ENCODE peak calls at places on chromosome 3, in ten cellular contexts. L is cardiac fibroblast, C is endothelial cell of umbilical vein, N is T1000, T is sciatic nerve, P is Kasumi-1, W is psoas muscle, G is activated gamma-delta T cell treated with Interleukin-2 at 50 U/mL for 16 hours, X is NCI-H1105 treated with DMSO at 0.1 percent for 48 hours, A is NCI-H226. Y is an unnamed sample.
A peak's percentile ranks its signal among the peaks of the same experiment; 100 is the strongest.

GRCh38 chr3:74862501-74862900 is 248.0 kb upstream of the CNTN3 start:
- DNase-seq in G (no peak), X (peak; percentile 35), A (no peak), W (no peak), C (no peak), L (peak; percentile 7), P (no peak), N (no peak), T (no peak), Y (no peak)

GRCh38 chr3:65953301-65953812 is 85.4 kb downstream of the MAGI1 start:
- DNase-seq in X (peak; percentile 61), L (no peak), W (no peak), G (no peak), N (no peak), P (no peak), A (peak; percentile 84), T (no peak), C (peak; percentile 52), Y (no peak)

GRCh38 chr3:99321261-99321660 is 317.1 kb upstream of the COL8A1 start:
- DNase-seq in A (no peak), X (no peak), N (no peak), P (no peak), G (no peak), W (no peak), T (no peak), C (peak; percentile 75), L (no peak), Y (no peak)

GRCh38 chr3:34725774-34726173 is 913.6 kb upstream of the ARPP21 start:
- DNase-seq in X (no peak), A (no peak), L (no peak), P (no peak), W (no peak), C (no peak), T (no peak), N (peak; percentile 64), G (no peak), Y (no peak)

GRCh38 chr3:188164248-188164687 is 10.3 kb downstream of the LPP start:
- DNase-seq in C (no peak), G (no peak), P (no peak), X (peak; percentile 11), W (no peak), L (no peak), A (no peak), N (no peak), T (no peak), Y (no peak)

GRCh38 chr3:155271343-155271613 is 22.2 kb downstream of the STRIT1 start:
- DNase-seq in W (no peak), A (no peak), X (no peak), G (no peak), L (no peak), N (no peak), T (no peak), C (no peak), P (no peak), Y (no peak)

GRCh38 chr3:46477756-46478155 is 13.1 kb upstream of the LTF start:
- DNase-seq in A (no peak), X (no peak), T (no peak), W (no peak), G (no peak), P (no peak), N (no peak), L (no peak), C (no peak), Y (no peak)

GRCh38 chr3:113532698-113533533 is 561 bp downstream of the SIDT1 start:
- DNase-seq in N (no peak), L (no peak), C (peak; percentile 23), W (peak; percentile 52), T (no peak), X (peak; percentile 67), G (peak; percentile 49), P (no peak), A (no peak), Y (no peak)

GRCh38 chr3:105158277-105158676 is 208.4 kb upstream of the ALCAM start:
- DNase-seq in N (no peak), T (no peak), C (no peak), A (no peak), W (no peak), G (no peak), L (no peak), X (no peak), P (peak; percentile 51), Y (no peak)

GRCh38 chr3:147216143-147216673 is 190.1 kb downstream of the ZIC4 start:
- DNase-seq in W (no peak), L (no peak), T (no peak), P (no peak), C (no peak), A (no peak), X (no peak), N (no peak), G (no peak), Y (no peak)

GRCh38 chr3:128317698-128318231 is 148.9 kb downstream of the DNAJB8 start:
- DNase-seq in W (no peak), L (no peak), C (no peak), X (no peak), T (peak; percentile 52), A (no peak), G (no peak), P (no peak), N (no peak), Y (no peak)

GRCh38 chr3:99484871-99485270 is 153.5 kb upstream of the COL8A1 start:
- DNase-seq in X (no peak), G (no peak), C (no peak), L (peak; percentile 84), W (no peak), T (no peak), P (peak; percentile 94), N (no peak), A (no peak), Y (no peak)

GRCh38 chr3:67719333-67719732 is 64.9 kb upstream of the SUCLG2 start:
- DNase-seq in T (no peak), W (no peak), P (no peak), G (no peak), N (no peak), L (peak; percentile 79), C (peak; percentile 55), A (peak; percentile 34), X (no peak), Y (no peak)

GRCh38 chr3:149473991-149474819 is at the start of gene TM4SF4:
- DNase-seq in W (no peak), L (no peak), G (no peak), T (no peak), P (no peak), N (no peak), C (no peak), X (no peak), A (no peak), Y (no peak)

GRCh38 chr3:190319660-190320059 is 2.6 kb downstream of the CLDN1 start:
- DNase-seq in C (no peak), X (no peak), G (no peak), L (no peak), W (no peak), P (no peak), N (no peak), T (no peak), A (peak; percentile 24), Y (no peak)

GRCh38 chr3:60774617-60775016 is 476.6 kb downstream of the FHIT start:
- DNase-seq in N (no peak), P (no peak), W (no peak), T (no peak), G (no peak), C (no peak), X (no peak), A (no peak), L (no peak), Y (no peak)

GRCh38 chr3:6528951-6529350 is 332.0 kb upstream of the GRM7 start:
- DNase-seq in N (no peak), G (no peak), C (no peak), L (no peak), X (no peak), A (no peak), T (no peak), P (no peak), W (no peak), Y (no peak)

GRCh38 chr3:23035927-23036640 is 167.0 kb upstream of the UBE2E2 start:
- DNase-seq in G (peak; percentile 51), C (no peak), X (no peak), P (no peak), N (no peak), A (no peak), T (no peak), W (no peak), L (no peak), Y (no peak)

GRCh38 chr3:160381470-160381869 is 17.6 kb downstream of the IFT80 start:
- DNase-seq in G (no peak), A (no peak), N (no peak), X (no peak), L (peak; percentile 54), W (no peak), C (no peak), P (no peak), T (no peak), Y (no peak)

GRCh38 chr3:155500429-155500828 is 206.9 kb upstream of the STRIT1 start:
- DNase-seq in X (no peak), G (no peak), L (no peak), N (no peak), T (no peak), A (no peak), C (no peak), W (no peak), P (no peak), Y (no peak)

GRCh38 chr3:73448761-73449290 is 175.9 kb downstream of the PDZRN3 start:
- DNase-seq in X (no peak), N (no peak), L (no peak), T (no peak), W (no peak), G (no peak), C (no peak), A (no peak), P (no peak), Y (no peak)

GRCh38 chr3:66606868-66607267 is 106.0 kb upstream of the LRIG1 start:
- DNase-seq in C (no peak), L (no peak), G (no peak), P (no peak), N (no peak), T (no peak), W (no peak), A (no peak), X (no peak), Y (no peak)